ENCODE peak calls at places on chromosome 13, in four cellular contexts. G, D, C and I are unnamed samples.

GRCh38 chr13:43937839-43938238 is 58.1 kb downstream of the LACC1 start:
- DNase-seq in C (no peak), G (no peak), D (no peak), I (no peak)

GRCh38 chr13:42076309-42076713 is 27.9 kb downstream of the DGKH start:
- DNase-seq in G (no peak), C (no peak), D (no peak), I (no peak)

GRCh38 chr13:102825921-102826706 is 19.7 kb upstream of the ERCC5 start:
- DNase-seq in G (no peak), C (no peak), D (no peak), I (peak)

GRCh38 chr13:98325724-98326123 is 148.7 kb upstream of the RNF113B start:
- DNase-seq in G (no peak), D (no peak), C (no peak), I (no peak)

GRCh38 chr13:62643799-62644484 is 1228.3 kb upstream of the PCDH20 start:
- DNase-seq in D (no peak), C (no peak), G (no peak), I (no peak)

GRCh38 chr13:72004975-72005374 is 138.0 kb upstream of the DACH1 start:
- DNase-seq in C (no peak), D (no peak), G (no peak), I (peak)

GRCh38 chr13:103431880-103432279 is 365.7 kb upstream of the SLC10A2 start:
- DNase-seq in G (no peak), C (no peak), D (no peak), I (no peak)

GRCh38 chr13:68927387-68928026 is 1180.1 kb upstream of the ATXN8OS start:
- DNase-seq in G (no peak), C (no peak), D (no peak), I (no peak)

GRCh38 chr13:107231941-107232340 is 664.0 kb upstream of the ARGLU1 start:
- DNase-seq in G (no peak), C (no peak), D (no peak), I (no peak)

GRCh38 chr13:105979586-105979985 is 555.9 kb downstream of the EFNB2 start:
- DNase-seq in D (no peak), C (no peak), G (no peak), I (peak)

GRCh38 chr13:98647121-98647520 is 70.2 kb upstream of the STK24 start:
- DNase-seq in G (no peak), D (no peak), C (no peak), I (no peak)

GRCh38 chr13:99955747-99956472 is 15.7 kb downstream of the ZIC5 start:
- DNase-seq in C (no peak), D (no peak), G (no peak), I (peak)

GRCh38 chr13:35475960-35476943 is at the start of gene MAB21L1:
- DNase-seq in D (no peak), C (no peak), G (no peak), I (peak)

GRCh38 chr13:33174980-33175379 is 110.6 kb downstream of the STARD13 start:
- DNase-seq in D (no peak), C (no peak), G (no peak), I (no peak)

GRCh38 chr13:81540777-81541176 is 1199.9 kb upstream of the SPRY2 start:
- DNase-seq in D (no peak), G (no peak), C (no peak), I (no peak)

GRCh38 chr13:97125051-97125809 is 96.9 kb upstream of the MBNL2 start:
- DNase-seq in G (no peak), C (no peak), D (no peak), I (peak)

GRCh38 chr13:84433024-84433423 is 550.8 kb upstream of the SLITRK1 start:
- DNase-seq in C (no peak), D (no peak), G (no peak), I (peak)

GRCh38 chr13:114106526-114106925 is 25.9 kb downstream of the RASA3 start:
- DNase-seq in G (no peak), C (no peak), D (no peak), I (no peak)

GRCh38 chr13:44109986-44110640 is 230.4 kb downstream of the LACC1 start:
- DNase-seq in D (no peak), G (no peak), C (no peak), I (no peak)

GRCh38 chr13:75876371-75877050 is 240.4 kb downstream of the LMO7 start:
- DNase-seq in C (no peak), D (peak), G (peak), I (peak)

GRCh38 chr13:73064991-73065390 is 6.2 kb downstream of the KLF5 start:
- DNase-seq in C (no peak), D (no peak), G (no peak), I (no peak)

GRCh38 chr13:81738364-81738763 is 1397.4 kb upstream of the SPRY2 start:
- DNase-seq in C (no peak), D (no peak), G (no peak), I (no peak)

GRCh38 chr13:73464758-73465628 is 406.2 kb downstream of the KLF5 start:
- DNase-seq in C (no peak), D (no peak), G (no peak), I (no peak)

GRCh38 chr13:21243045-21243842 is 66.8 kb downstream of the MRPL57 start:
- DNase-seq in D (no peak), G (no peak), C (no peak), I (no peak)

GRCh38 chr13:35987572-35988513 is 143.3 kb downstream of the DCLK1 start:
- DNase-seq in C (no peak), D (no peak), G (peak), I (no peak)

DNA sequence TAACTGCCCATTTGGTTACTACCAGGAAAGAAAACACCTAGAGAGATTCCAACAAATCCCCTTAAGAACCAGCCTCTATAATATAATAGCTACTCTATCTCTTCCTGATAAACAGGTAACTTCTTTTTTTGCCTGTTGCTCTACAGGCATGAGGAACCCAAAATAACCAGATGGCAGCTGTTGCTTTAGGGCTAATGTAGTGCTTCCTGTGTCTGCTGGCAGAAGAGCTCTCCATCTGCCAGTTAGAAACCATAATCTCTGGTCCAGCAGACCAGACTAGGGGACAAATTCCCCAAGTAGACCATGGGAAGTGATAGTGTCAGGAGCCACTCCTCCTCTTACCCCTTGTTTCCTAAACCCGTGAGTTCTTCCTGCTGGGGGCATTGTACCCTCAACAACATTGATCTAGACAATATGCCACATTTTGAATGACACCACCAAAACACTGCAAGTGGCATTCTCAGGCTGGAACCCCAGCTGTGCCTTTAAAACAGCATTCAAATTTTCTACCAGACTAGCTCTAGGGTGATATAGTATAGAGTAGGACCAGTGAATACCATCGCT is 135.9 kb downstream of the DLEU7 start:
- DNase-seq in C (no peak), D (no peak), G (no peak), I (no peak)
- H3K27ac ChIP-seq in C (no peak), D (no peak), G (no peak), I (no peak)

DNA sequence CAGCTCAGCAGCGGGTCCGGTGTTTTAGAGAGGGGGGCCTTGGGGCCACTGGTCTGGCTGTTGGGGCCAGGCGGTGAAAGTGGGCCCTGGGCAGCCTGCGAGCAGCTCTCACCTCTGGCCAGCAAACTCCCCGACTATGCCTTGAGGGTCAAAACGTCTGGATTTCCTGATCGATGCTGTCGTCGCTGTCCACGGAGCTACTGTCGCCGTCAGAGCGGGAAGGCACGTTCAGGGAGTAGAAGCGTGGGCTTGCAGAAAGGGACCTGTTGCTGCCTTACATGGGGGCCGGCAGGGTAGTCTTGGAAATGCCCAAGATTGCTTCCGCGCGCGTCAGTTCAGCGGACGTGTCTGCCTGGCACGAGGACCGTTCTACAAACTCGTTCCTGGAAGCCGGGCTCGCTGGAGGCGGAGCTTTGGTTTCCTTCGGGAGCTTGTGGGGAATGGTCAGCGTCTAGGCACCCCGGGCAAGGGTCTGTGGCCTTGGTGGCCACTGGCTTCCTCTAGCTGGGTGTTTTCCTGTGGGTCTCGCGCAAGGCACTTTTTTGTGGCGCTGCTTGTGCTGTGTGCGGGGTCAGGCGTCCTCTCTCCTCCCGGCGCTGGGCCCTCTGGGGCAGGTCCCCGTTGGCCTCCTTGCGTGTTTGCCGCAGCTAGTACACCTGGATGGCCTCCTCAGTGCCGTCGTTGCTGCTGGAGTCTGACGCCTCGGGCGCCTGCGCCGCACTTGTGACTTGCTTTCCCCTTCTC is 15.3 kb downstream of the RB1 start:
- DNase-seq in D (no peak), C (no peak), G (peak), I (no peak)
- H3K27ac ChIP-seq in D (no peak), C (no peak), G (no peak), I (no peak)

GRCh38 chr13:112814905-112815585 is 125.2 kb downstream of the ATP11A start:
- DNase-seq in G (no peak), D (no peak), C (no peak), I (peak)
- H3K27ac ChIP-seq in G (no peak), D (no peak), C (no peak), I (no peak)

DNA sequence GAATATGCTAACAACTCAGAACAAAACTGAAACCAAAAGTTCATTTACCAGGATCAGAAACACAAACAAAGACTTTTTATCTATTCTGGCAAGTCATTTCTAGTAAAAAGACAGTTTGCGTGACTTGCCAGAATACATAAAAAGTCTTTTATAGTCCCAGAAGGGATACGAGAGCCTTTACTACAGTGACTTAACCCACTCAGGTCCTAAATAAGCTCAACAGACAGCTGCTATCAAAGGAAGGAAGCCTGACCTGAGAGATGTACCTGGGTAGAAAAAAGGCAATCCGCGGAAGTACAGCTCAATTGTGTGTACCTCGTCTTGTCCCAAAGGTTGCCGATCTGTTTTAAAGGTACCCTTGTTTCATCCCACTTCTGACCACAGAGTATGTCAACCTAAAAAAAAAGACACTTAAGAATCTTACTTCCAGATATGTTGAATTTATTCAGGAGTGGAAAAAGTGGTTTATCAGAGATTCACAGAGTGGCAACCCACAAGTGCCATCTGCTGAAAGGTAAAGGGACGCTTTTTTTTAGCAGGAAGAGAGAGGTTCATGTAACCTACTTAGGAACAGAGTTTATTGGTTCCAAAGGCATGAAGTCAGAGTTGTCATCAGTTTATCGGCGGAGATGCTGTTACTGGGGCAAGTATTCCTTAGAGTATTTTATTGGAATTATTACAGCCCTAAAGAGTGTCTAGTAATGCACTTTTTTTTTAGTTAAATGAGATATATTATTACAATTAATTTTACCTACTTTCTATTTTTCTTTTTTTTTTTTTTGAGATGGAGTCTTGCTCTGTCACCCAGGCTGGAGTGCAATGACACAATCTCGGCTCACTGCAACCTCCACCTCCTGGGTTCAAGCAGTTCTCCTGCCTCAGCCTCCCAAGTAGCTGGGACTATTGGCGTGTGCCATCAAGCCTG is 69.7 kb upstream of the C1QTNF9B start:
- DNase-seq in D (no peak), G (no peak), C (no peak), I (no peak)
- H3K27ac ChIP-seq in D (peak), G (no peak), C (no peak), I (no peak)

GRCh38 chr13:110559429-110559943 is 2.0 kb downstream of the RAB20 start:
- DNase-seq in G (peak), D (no peak), C (no peak), I (peak)

GRCh38 chr13:110559986-110560385 is 1.5 kb downstream of the RAB20 start:
- DNase-seq in G (no peak), D (no peak), C (no peak), I (no peak)

GRCh38 chr13:110561335-110562033 is at the start of gene RAB20:
- DNase-seq in G (peak), D (peak), C (peak), I (peak)

GRCh38 chr13:110562696-110563462 is 1.4 kb upstream of the RAB20 start:
- DNase-seq in D (no peak), G (no peak), C (no peak), I (no peak)

DNA sequence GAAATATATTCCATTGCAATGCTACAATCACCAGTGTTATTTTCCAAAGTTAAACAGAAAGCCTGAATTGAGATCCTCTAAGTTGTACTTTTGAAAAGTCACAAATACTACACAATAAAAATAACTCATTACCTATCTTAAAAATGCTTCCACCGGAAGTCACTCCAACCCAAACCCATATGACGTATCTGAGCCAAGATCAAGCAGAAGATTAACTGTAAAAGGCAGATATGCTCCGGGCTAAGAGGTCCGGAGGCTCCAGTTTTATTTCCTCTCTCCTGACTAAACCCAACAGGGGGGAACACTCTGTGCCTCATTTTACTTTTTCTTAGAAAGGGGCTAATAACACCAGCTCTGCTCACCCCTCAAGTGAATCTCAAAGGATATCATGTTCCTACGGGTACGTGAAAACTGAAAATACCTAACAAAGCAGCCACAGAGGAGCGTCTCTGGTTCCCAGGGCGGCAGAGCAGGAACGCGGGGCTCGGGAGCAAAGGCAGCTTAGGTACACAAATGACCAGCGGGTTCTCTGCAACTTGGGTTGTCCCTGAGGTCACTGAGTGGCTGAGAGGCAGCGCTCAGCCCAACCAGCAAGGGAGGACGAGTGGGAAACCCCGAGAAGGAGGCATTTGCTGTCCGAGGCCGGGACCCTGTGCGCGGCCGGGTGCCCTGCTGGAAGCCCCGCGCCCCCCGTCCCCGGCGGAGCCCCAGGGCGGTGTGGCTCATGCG is 752 bp downstream of the RAB20 start:
- DNase-seq in C (no peak), D (no peak), G (peak), I (peak)
- H3K27ac ChIP-seq in C (peak), D (peak), G (peak), I (no peak)

GRCh38 chr13:76879876-76880270 is 6.3 kb downstream of the KCTD12 start:
- DNase-seq in C (no peak), G (no peak), D (no peak), I (no peak)
- H3K27ac ChIP-seq in C (peak), G (no peak), D (peak), I (peak)

DNA sequence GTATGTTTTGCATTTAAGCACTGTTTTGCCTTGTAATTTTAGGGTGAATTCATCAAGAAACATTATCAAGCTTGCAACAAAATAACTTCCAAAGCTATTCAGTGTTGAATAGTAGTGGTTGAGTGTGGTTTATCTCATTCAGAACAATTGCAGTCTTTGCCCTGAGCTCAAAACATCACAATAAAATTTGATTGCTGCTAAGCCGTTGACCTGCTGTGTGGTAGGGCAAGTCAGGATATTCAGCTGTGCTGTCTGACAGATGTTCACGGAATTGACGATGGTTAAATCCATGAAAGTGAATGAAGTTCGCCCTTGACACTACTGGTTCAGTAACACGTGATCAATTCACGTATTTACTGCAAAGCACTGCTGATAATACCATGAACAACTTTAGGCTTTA is 66.9 kb downstream of the GJA3 start:
- DNase-seq in G (no peak), D (no peak), C (no peak), I (no peak)
- H3K27ac ChIP-seq in G (no peak), D (no peak), C (no peak), I (no peak)

GRCh38 chr13:59423708-59424355 is 739.9 kb downstream of the DIAPH3 start:
- DNase-seq in G (no peak), C (no peak), D (no peak), I (no peak)

GRCh38 chr13:59425211-59425721 is 738.5 kb downstream of the DIAPH3 start:
- DNase-seq in D (no peak), G (no peak), C (no peak), I (peak)

GRCh38 chr13:59422646-59423045 is 741.1 kb downstream of the DIAPH3 start:
- DNase-seq in D (no peak), C (no peak), G (no peak), I (peak)

GRCh38 chr13:59424661-59425060 is 739.1 kb downstream of the DIAPH3 start:
- DNase-seq in D (no peak), C (no peak), G (no peak), I (peak)
- H3K27ac ChIP-seq in D (no peak), C (no peak), G (no peak), I (peak)